ENCODE peak calls at places on chromosomes 5 and 9, in five cellular contexts. One of them, this sample, is unnamed.

GRCh38 chr5:96855041-96855872 is 21.0 kb upstream of the ERAP2 start:
- DNase-seq in hypothalamus: no peak
- DNase-seq in mucosa of descending colon: peak
- DNase-seq in left ventricle myocardium superior: no peak
- DNase-seq in stimulated activated CD4-positive, alpha-beta T cell treated with anti-CD3 and anti-CD28 coated beads, Interleukin-15, amount 100 ng/mL, for 24 hours: no peak
- DNase-seq in this sample: no peak

GRCh38 chr9:105308448-105309412 is 64.3 kb downstream of the SLC44A1 start:
- DNase-seq in stimulated activated CD4-positive, alpha-beta T cell treated with anti-CD3 and anti-CD28 coated beads, Interleukin-15, amount 100 ng/mL, for 24 hours: no peak
- DNase-seq in mucosa of descending colon: no peak
- DNase-seq in left ventricle myocardium superior: no peak
- DNase-seq in hypothalamus: no peak
- DNase-seq in this sample: peak

GRCh38 chr5:137039939-137040515 is 459.1 kb downstream of the SPOCK1 start:
- DNase-seq in hypothalamus: no peak
- DNase-seq in mucosa of descending colon: no peak
- DNase-seq in stimulated activated CD4-positive, alpha-beta T cell treated with anti-CD3 and anti-CD28 coated beads, Interleukin-15, amount 100 ng/mL, for 24 hours: no peak
- DNase-seq in left ventricle myocardium superior: no peak
- DNase-seq in this sample: no peak

GRCh38 chr9:93077811-93078210 is 18.2 kb upstream of the CARD19 start:
- DNase-seq in hypothalamus: no peak
- DNase-seq in mucosa of descending colon: no peak
- DNase-seq in stimulated activated CD4-positive, alpha-beta T cell treated with anti-CD3 and anti-CD28 coated beads, Interleukin-15, amount 100 ng/mL, for 24 hours: no peak
- DNase-seq in left ventricle myocardium superior: no peak
- DNase-seq in this sample: no peak

GRCh38 chr9:123536455-123536868 is 180.5 kb downstream of the CRB2 start:
- DNase-seq in hypothalamus: no peak
- DNase-seq in stimulated activated CD4-positive, alpha-beta T cell treated with anti-CD3 and anti-CD28 coated beads, Interleukin-15, amount 100 ng/mL, for 24 hours: no peak
- DNase-seq in left ventricle myocardium superior: no peak
- DNase-seq in mucosa of descending colon: no peak
- DNase-seq in this sample: no peak

GRCh38 chr9:15221746-15222145 is 85.3 kb downstream of the TTC39B start:
- DNase-seq in mucosa of descending colon: no peak
- DNase-seq in hypothalamus: no peak
- DNase-seq in stimulated activated CD4-positive, alpha-beta T cell treated with anti-CD3 and anti-CD28 coated beads, Interleukin-15, amount 100 ng/mL, for 24 hours: no peak
- DNase-seq in left ventricle myocardium superior: no peak
- DNase-seq in this sample: no peak

GRCh38 chr9:34675048-34675714 is 12.7 kb upstream of the CCL27 start:
- DNase-seq in left ventricle myocardium superior: peak
- DNase-seq in hypothalamus: no peak
- DNase-seq in mucosa of descending colon: peak
- DNase-seq in stimulated activated CD4-positive, alpha-beta T cell treated with anti-CD3 and anti-CD28 coated beads, Interleukin-15, amount 100 ng/mL, for 24 hours: peak
- DNase-seq in this sample: peak

GRCh38 chr9:106883030-106883429 is 20.1 kb downstream of the ZNF462 start:
- DNase-seq in left ventricle myocardium superior: no peak
- DNase-seq in hypothalamus: no peak
- DNase-seq in mucosa of descending colon: no peak
- DNase-seq in stimulated activated CD4-positive, alpha-beta T cell treated with anti-CD3 and anti-CD28 coated beads, Interleukin-15, amount 100 ng/mL, for 24 hours: no peak
- DNase-seq in this sample: peak

GRCh38 chr9:99947395-99947794 is 40.9 kb downstream of the STX17 start:
- DNase-seq in mucosa of descending colon: no peak
- DNase-seq in hypothalamus: no peak
- DNase-seq in stimulated activated CD4-positive, alpha-beta T cell treated with anti-CD3 and anti-CD28 coated beads, Interleukin-15, amount 100 ng/mL, for 24 hours: no peak
- DNase-seq in left ventricle myocardium superior: no peak
- DNase-seq in this sample: no peak

GRCh38 chr5:133565993-133566392 is 46.3 kb downstream of the FSTL4 start:
- DNase-seq in hypothalamus: no peak
- DNase-seq in mucosa of descending colon: peak
- DNase-seq in stimulated activated CD4-positive, alpha-beta T cell treated with anti-CD3 and anti-CD28 coated beads, Interleukin-15, amount 100 ng/mL, for 24 hours: peak
- DNase-seq in left ventricle myocardium superior: no peak
- DNase-seq in this sample: peak

GRCh38 chr9:113541019-113541900 is 77.7 kb downstream of the RGS3 start:
- DNase-seq in hypothalamus: no peak
- DNase-seq in stimulated activated CD4-positive, alpha-beta T cell treated with anti-CD3 and anti-CD28 coated beads, Interleukin-15, amount 100 ng/mL, for 24 hours: no peak
- DNase-seq in left ventricle myocardium superior: no peak
- DNase-seq in mucosa of descending colon: peak
- DNase-seq in this sample: no peak

GRCh38 chr5:116759860-116760644 is 185.4 kb upstream of the SEMA6A start:
- DNase-seq in hypothalamus: no peak
- DNase-seq in left ventricle myocardium superior: peak
- DNase-seq in mucosa of descending colon: no peak
- DNase-seq in stimulated activated CD4-positive, alpha-beta T cell treated with anti-CD3 and anti-CD28 coated beads, Interleukin-15, amount 100 ng/mL, for 24 hours: no peak
- DNase-seq in this sample: no peak

GRCh38 chr9:69931340-69931739 is 110.7 kb downstream of the CFAP95 start:
- DNase-seq in mucosa of descending colon: no peak
- DNase-seq in left ventricle myocardium superior: no peak
- DNase-seq in stimulated activated CD4-positive, alpha-beta T cell treated with anti-CD3 and anti-CD28 coated beads, Interleukin-15, amount 100 ng/mL, for 24 hours: no peak
- DNase-seq in hypothalamus: no peak
- DNase-seq in this sample: peak

GRCh38 chr9:109519366-109519765 is 21.3 kb upstream of the PTPN3 start:
- DNase-seq in mucosa of descending colon: no peak
- DNase-seq in left ventricle myocardium superior: no peak
- DNase-seq in hypothalamus: no peak
- DNase-seq in stimulated activated CD4-positive, alpha-beta T cell treated with anti-CD3 and anti-CD28 coated beads, Interleukin-15, amount 100 ng/mL, for 24 hours: no peak
- DNase-seq in this sample: no peak

This sample was measured in lung microvascular endothelial cell.